ENCODE peak calls at places on chromosomes 5 and 9, in ten cellular contexts. M is astrocyte of the spinal cord, S is tibial artery, W is nephron progenitor cell, E is fibroblast of the aortic adventitia, H is GM23338, F is A549, I is heart right ventricle, Q is brain microvascular endothelial cell, L is heart left ventricle. N is an unnamed sample.

GRCh38 chr5:132470596-132470995 is 20.0 kb downstream of the IRF1 start:
- DNase-seq in E (no peak), I (no peak), F (no peak), H (no peak), W (no peak), Q (no peak), S (peak), L (no peak), M (no peak), N (no peak)

GRCh38 chr9:78004478-78005229 is 27.0 kb downstream of the GNAQ start:
- DNase-seq in H (peak), E (no peak), W (no peak), I (no peak), M (no peak), L (no peak), F (peak), Q (no peak), S (no peak), N (peak)

GRCh38 chr9:86252870-86253269 is 6.6 kb downstream of the C9orf153 start:
- DNase-seq in L (no peak), F (no peak), H (no peak), Q (no peak), W (no peak), M (peak), S (no peak), I (no peak), E (no peak), N (no peak)

GRCh38 chr5:180806351-180807011 is 3.9 kb upstream of the MGAT1 start:
- DNase-seq in M (no peak), S (peak), L (peak), E (no peak), W (no peak), F (no peak), Q (no peak), H (no peak), I (no peak), N (no peak)

GRCh38 chr9:114790521-114790920 is 15.3 kb downstream of the TNFSF15 start:
- DNase-seq in F (no peak), M (no peak), Q (no peak), E (no peak), I (no peak), L (no peak), W (peak), H (no peak), S (no peak), N (no peak)

GRCh38 chr9:16413509-16414016 is 456.9 kb downstream of the BNC2 start:
- DNase-seq in F (peak), Q (peak), M (peak), E (peak), W (no peak), S (no peak), I (peak), H (no peak), L (no peak), N (peak)

GRCh38 chr9:136653323-136654064 is 9.2 kb upstream of the EGFL7 start:
- DNase-seq in M (no peak), L (peak), S (no peak), H (no peak), F (no peak), W (no peak), Q (no peak), I (peak), E (no peak), N (no peak)

GRCh38 chr9:131179561-131180219 is 54.3 kb downstream of the NUP214 start:
- DNase-seq in S (no peak), L (no peak), E (peak), F (no peak), Q (peak), I (no peak), M (peak), W (no peak), H (no peak), N (no peak)

GRCh38 chr5:14428302-14429081 is 153.1 kb upstream of the OTULINL start:
- DNase-seq in I (no peak), L (no peak), W (no peak), E (peak), H (no peak), S (no peak), M (peak), Q (peak), F (no peak), N (no peak)

GRCh38 chr9:130946778-130947617 is 8.0 kb upstream of the FIBCD1 start:
- DNase-seq in E (peak), Q (no peak), W (no peak), F (no peak), L (no peak), I (no peak), H (no peak), M (no peak), S (no peak), N (peak)

GRCh38 chr5:180127682-180128670 is 56.4 kb upstream of the RNF130 start:
- DNase-seq in F (no peak), S (no peak), I (no peak), H (no peak), M (no peak), Q (no peak), W (peak), L (no peak), E (no peak), N (no peak)

GRCh38 chr5:80343067-80343466 is 23.3 kb downstream of the SPZ1 start:
- DNase-seq in I (no peak), W (no peak), E (no peak), H (no peak), Q (no peak), M (no peak), F (no peak), L (no peak), S (no peak), N (no peak)

GRCh38 chr5:79236970-79237734 is 1.2 kb downstream of the JMY start:
- DNase-seq in L (peak), Q (peak), W (peak), H (peak), M (peak), E (peak), S (peak), I (peak), F (peak), N (peak)

GRCh38 chr9:92550765-92551164 is 15.0 kb upstream of the ECM2 start:
- DNase-seq in I (no peak), H (peak), Q (no peak), S (no peak), F (no peak), M (no peak), L (no peak), E (no peak), W (no peak), N (no peak)

GRCh38 chr5:151022511-151023018 is 2.2 kb downstream of the GPX3 start:
- DNase-seq in Q (no peak), S (peak), L (peak), H (no peak), M (peak), I (peak), W (no peak), F (no peak), E (peak), N (peak)

GRCh38 chr5:173567548-173567947 is 48.9 kb downstream of the BOD1 start:
- DNase-seq in S (no peak), W (no peak), E (peak), I (no peak), F (no peak), L (no peak), H (no peak), Q (peak), M (peak), N (peak)

GRCh38 chr5:175840050-175840841 is 31.1 kb upstream of the CPLX2 start:
- DNase-seq in Q (peak), L (no peak), E (peak), I (no peak), F (no peak), S (no peak), H (peak), W (no peak), M (peak), N (peak)

GRCh38 chr9:79583957-79584654 is 12.3 kb downstream of the TLE4 start:
- DNase-seq in M (no peak), E (no peak), S (peak), H (peak), I (peak), F (no peak), L (peak), W (peak), Q (no peak), N (no peak)

GRCh38 chr5:149824115-149824514 is 94.0 kb downstream of the PPARGC1B start:
- DNase-seq in F (no peak), S (no peak), H (no peak), E (no peak), Q (no peak), L (no peak), I (no peak), W (no peak), M (no peak), N (no peak)

GRCh38 chr9:87694236-87694755 is 31.6 kb upstream of the CTSL start:
- DNase-seq in E (no peak), H (no peak), S (no peak), Q (no peak), M (no peak), L (no peak), W (no peak), I (no peak), F (no peak), N (no peak)

GRCh38 chr5:766666-767431 is 17.7 kb downstream of the ZDHHC11B start:
- DNase-seq in F (no peak), H (no peak), L (peak), W (no peak), S (no peak), Q (no peak), I (no peak), M (no peak), E (no peak), N (no peak)

GRCh38 chr9:108933231-108933630 is 693 bp downstream of the ELP1 start:
- DNase-seq in S (no peak), E (peak), H (no peak), Q (peak), I (peak), F (no peak), L (no peak), W (no peak), M (peak), N (peak)

GRCh38 chr9:107756091-107756490 is 266.5 kb upstream of the KLF4 start:
- DNase-seq in E (no peak), I (no peak), S (no peak), H (no peak), M (no peak), F (no peak), Q (no peak), L (no peak), W (no peak), N (no peak)

GRCh38 chr9:124259273-124260078 is 1.7 kb downstream of the NEK6 start:
- DNase-seq in M (peak), I (peak), H (no peak), E (peak), L (no peak), Q (peak), W (no peak), F (peak), S (peak), N (peak)

GRCh38 chr9:12464910-12465512 is 228.2 kb upstream of the TYRP1 start:
- DNase-seq in L (no peak), S (no peak), M (peak), W (peak), I (no peak), Q (peak), H (peak), E (peak), F (peak), N (peak)
- TF ChIP-seq CTCF in L (peak), S (peak), M (peak), W (peak), I (peak), Q (peak), H (peak), E (peak), F (peak), N (peak)

GRCh38 chr9:14806941-14807340 is 84.4 kb upstream of the CER1 start:
- DNase-seq in H (no peak), Q (peak), W (no peak), E (peak), L (no peak), S (no peak), I (no peak), F (no peak), M (peak), N (peak)
- TF ChIP-seq CTCF in H (no peak), Q (no peak), W (no peak), E (no peak), L (no peak), S (no peak), I (no peak), F (no peak), M (no peak), N (no peak)

DNA sequence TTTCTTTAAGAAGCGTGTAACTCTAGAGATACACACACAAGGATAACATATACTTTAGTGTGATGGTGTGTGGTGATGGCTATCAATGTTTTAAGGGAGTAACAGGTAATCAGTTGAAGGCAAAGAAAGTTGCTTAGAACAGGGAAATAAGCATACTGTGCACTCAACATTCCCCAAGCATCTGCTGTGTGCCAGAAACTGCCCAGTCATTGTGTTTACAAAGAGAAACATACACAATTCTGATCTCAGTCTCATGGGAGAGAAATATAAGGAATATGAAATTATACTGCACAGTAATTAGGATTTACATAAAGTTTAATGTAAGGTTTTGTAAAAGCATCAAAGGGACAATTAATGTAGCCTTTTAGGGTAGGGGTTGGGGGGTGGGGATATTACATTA is 224.1 kb upstream of the TYRP1 start:
- DNase-seq in Q (no peak), H (no peak), L (no peak), I (no peak), S (no peak), M (no peak), E (no peak), W (no peak), F (no peak), N (no peak)
- TF ChIP-seq CTCF in Q (no peak), H (no peak), L (no peak), I (no peak), S (no peak), M (no peak), E (no peak), W (no peak), F (no peak), N (no peak)

GRCh38 chr9:135080286-135081263 is 6.9 kb upstream of the OLFM1 start:
- DNase-seq in H (no peak), F (no peak), S (no peak), L (peak), M (no peak), E (no peak), Q (no peak), W (no peak), I (no peak), N (no peak)
- TF ChIP-seq CTCF in H (no peak), F (no peak), S (no peak), L (no peak), M (no peak), E (no peak), Q (no peak), W (no peak), I (no peak), N (no peak)

GRCh38 chr9:132546148-132547051 is 36.0 kb upstream of the BARHL1 start:
- DNase-seq in M (peak), H (peak), I (peak), E (peak), L (peak), Q (peak), W (peak), S (no peak), F (peak), N (peak)
- TF ChIP-seq CTCF in M (peak), H (peak), I (no peak), E (peak), L (peak), Q (peak), W (peak), S (no peak), F (peak), N (no peak)

GRCh38 chr5:75053286-75054109 is 1.1 kb upstream of the GCNT4 start:
- DNase-seq in M (peak), E (peak), W (peak), L (peak), H (peak), Q (peak), S (peak), F (peak), I (peak), N (peak)
- TF ChIP-seq CTCF in M (peak), E (no peak), W (no peak), L (peak), H (peak), Q (peak), S (no peak), F (peak), I (no peak), N (peak)

GRCh38 chr5:1887400-1888360 is 5.0 kb upstream of the IRX4 start:
- DNase-seq in I (no peak), Q (no peak), S (no peak), H (peak), E (no peak), F (no peak), M (no peak), L (no peak), W (no peak), N (peak)
- TF ChIP-seq CTCF in I (no peak), Q (no peak), S (no peak), H (no peak), E (no peak), F (no peak), M (no peak), L (no peak), W (no peak), N (no peak)

GRCh38 chr5:51881901-51882300 is 498.7 kb downstream of the ISL1 start:
- DNase-seq in Q (no peak), L (no peak), M (no peak), I (no peak), W (no peak), F (no peak), S (no peak), H (peak), E (no peak), N (no peak)
- TF ChIP-seq CTCF in Q (no peak), L (no peak), M (no peak), I (no peak), W (no peak), F (no peak), S (no peak), H (no peak), E (no peak), N (no peak)

GRCh38 chr5:68884893-68885292 is 208.9 kb upstream of the SLC30A5 start:
- DNase-seq in F (peak), H (peak), S (no peak), L (no peak), Q (no peak), W (no peak), M (no peak), E (no peak), I (no peak), N (peak)
- TF ChIP-seq CTCF in F (peak), H (peak), S (no peak), L (peak), Q (peak), W (peak), M (peak), E (peak), I (peak), N (peak)